ENCODE peak calls at places on chromosomes 1 and 21, in four cellular contexts. One of them, this sample, is unnamed.
A peak's percentile ranks its signal among the peaks of the same experiment; 100 is the strongest.

GRCh38 chr1:223319913-223320600 is 43.9 kb downstream of the SUSD4 start:
- DNase-seq in mammary epithelial cell: no peak
- DNase-seq in spleen: no peak
- DNase-seq in DND-41: no peak
- DNase-seq in this sample: no peak

GRCh38 chr1:236809133-236809532 is 14.0 kb downstream of the MTR start:
- DNase-seq in spleen: no peak
- DNase-seq in mammary epithelial cell: no peak
- DNase-seq in DND-41: no peak
- DNase-seq in this sample: no peak

GRCh38 chr1:10966233-10966632 is 46.2 kb upstream of the TARDBP start:
- DNase-seq in spleen: no peak
- DNase-seq in DND-41: no peak
- DNase-seq in mammary epithelial cell: no peak
- DNase-seq in this sample: no peak

GRCh38 chr1:212497553-212497952 is 64.8 kb downstream of the NENF start:
- DNase-seq in spleen: no peak
- DNase-seq in DND-41: no peak
- DNase-seq in mammary epithelial cell: no peak
- DNase-seq in this sample: no peak

GRCh38 chr1:61122389-61122788 is 40.0 kb downstream of the NFIA start:
- DNase-seq in spleen: no peak
- DNase-seq in mammary epithelial cell: no peak
- DNase-seq in DND-41: no peak
- DNase-seq in this sample: no peak

GRCh38 chr1:81111818-81112217 is 688.9 kb upstream of the ADGRL2 start:
- DNase-seq in spleen: no peak
- DNase-seq in DND-41: no peak
- DNase-seq in mammary epithelial cell: peak; percentile 54
- DNase-seq in this sample: no peak

GRCh38 chr1:104467590-104467989 is 717.9 kb downstream of the AMY1C start:
- DNase-seq in DND-41: no peak
- DNase-seq in spleen: no peak
- DNase-seq in mammary epithelial cell: no peak
- DNase-seq in this sample: no peak

GRCh38 chr1:153353226-153353947 is 4.3 kb upstream of the S100A9 start:
- DNase-seq in mammary epithelial cell: no peak
- DNase-seq in spleen: peak; percentile 62
- DNase-seq in DND-41: no peak
- DNase-seq in this sample: no peak

GRCh38 chr1:193569096-193569495 is 382.7 kb upstream of the B3GALT2 start:
- DNase-seq in spleen: no peak
- DNase-seq in DND-41: no peak
- DNase-seq in mammary epithelial cell: no peak
- DNase-seq in this sample: no peak

GRCh38 chr1:150895618-150896017 is 8.7 kb downstream of the CTXND2 start:
- DNase-seq in DND-41: no peak
- DNase-seq in mammary epithelial cell: peak; percentile 43
- DNase-seq in spleen: no peak
- DNase-seq in this sample: no peak

GRCh38 chr1:35591211-35591610 is 18.1 kb downstream of the TFAP2E start:
- DNase-seq in spleen: no peak
- DNase-seq in DND-41: no peak
- DNase-seq in mammary epithelial cell: no peak
- DNase-seq in this sample: no peak

GRCh38 chr1:210236840-210237409 is 4.3 kb downstream of the SERTAD4 start:
- DNase-seq in spleen: no peak
- DNase-seq in mammary epithelial cell: no peak
- DNase-seq in DND-41: no peak
- DNase-seq in this sample: no peak

GRCh38 chr1:113904292-113904673 is 316 bp downstream of the AP4B1 start:
- DNase-seq in mammary epithelial cell: no peak
- DNase-seq in spleen: no peak
- DNase-seq in DND-41: no peak
- DNase-seq in this sample: no peak

GRCh38 chr1:244089561-244089960 is 38.5 kb downstream of the ZBTB18 start:
- DNase-seq in spleen: no peak
- DNase-seq in mammary epithelial cell: no peak
- DNase-seq in DND-41: no peak
- DNase-seq in this sample: no peak

GRCh38 chr1:165182975-165183374 is 173.5 kb downstream of the LMX1A start:
- DNase-seq in DND-41: no peak
- DNase-seq in spleen: no peak
- DNase-seq in mammary epithelial cell: no peak
- DNase-seq in this sample: no peak

GRCh38 chr1:41023279-41023990 is 1.9 kb upstream of the SLFNL1 start:
- DNase-seq in mammary epithelial cell: no peak
- DNase-seq in DND-41: no peak
- DNase-seq in spleen: peak; percentile 48
- DNase-seq in this sample: no peak

GRCh38 chr1:34762474-34763141 is 3.1 kb downstream of the GJB4 start:
- DNase-seq in DND-41: no peak
- DNase-seq in spleen: no peak
- DNase-seq in mammary epithelial cell: peak; percentile 59
- DNase-seq in this sample: no peak

GRCh38 chr1:199867601-199868000 is 159.9 kb upstream of the NR5A2 start:
- DNase-seq in mammary epithelial cell: no peak
- DNase-seq in spleen: no peak
- DNase-seq in DND-41: no peak
- DNase-seq in this sample: no peak

GRCh38 chr21:34690041-34690792 is 21.4 kb downstream of the CLIC6 start:
- DNase-seq in mammary epithelial cell: peak; percentile 49
- DNase-seq in DND-41: no peak
- DNase-seq in spleen: no peak
- DNase-seq in this sample: no peak

GRCh38 chr1:243269461-243269801 is 13.6 kb downstream of the SDCCAG8 start:
- DNase-seq in DND-41: no peak
- DNase-seq in spleen: no peak
- DNase-seq in mammary epithelial cell: no peak
- DNase-seq in this sample: no peak

GRCh38 chr1:205532026-205532891 is 27.8 kb downstream of the CDK18 start:
- DNase-seq in mammary epithelial cell: no peak
- DNase-seq in spleen: peak; percentile 67
- DNase-seq in DND-41: no peak
- DNase-seq in this sample: no peak

GRCh38 chr1:91944087-91944486 is 5.1 kb upstream of the BRDT start:
- DNase-seq in DND-41: no peak
- DNase-seq in spleen: no peak
- DNase-seq in mammary epithelial cell: no peak
- DNase-seq in this sample: no peak

GRCh38 chr1:54227091-54227602 is 27.2 kb downstream of the MRPL37 start:
- DNase-seq in spleen: peak; percentile 64
- DNase-seq in DND-41: no peak
- DNase-seq in mammary epithelial cell: peak; percentile 7
- DNase-seq in this sample: no peak

GRCh38 chr1:54228638-54229079 is 28.7 kb downstream of the MRPL37 start:
- DNase-seq in DND-41: no peak
- DNase-seq in mammary epithelial cell: no peak
- DNase-seq in spleen: peak; percentile 64
- DNase-seq in this sample: no peak

GRCh38 chr1:54230507-54231339 is 30.8 kb downstream of the MRPL37 start:
- DNase-seq in spleen: peak; percentile 24
- DNase-seq in DND-41: no peak
- DNase-seq in mammary epithelial cell: no peak
- DNase-seq in this sample: peak; percentile 45

GRCh38 chr1:54227836-54228435 is 28.0 kb downstream of the MRPL37 start:
- DNase-seq in DND-41: no peak
- DNase-seq in spleen: peak; percentile 59
- DNase-seq in mammary epithelial cell: no peak
- DNase-seq in this sample: no peak

DNA sequence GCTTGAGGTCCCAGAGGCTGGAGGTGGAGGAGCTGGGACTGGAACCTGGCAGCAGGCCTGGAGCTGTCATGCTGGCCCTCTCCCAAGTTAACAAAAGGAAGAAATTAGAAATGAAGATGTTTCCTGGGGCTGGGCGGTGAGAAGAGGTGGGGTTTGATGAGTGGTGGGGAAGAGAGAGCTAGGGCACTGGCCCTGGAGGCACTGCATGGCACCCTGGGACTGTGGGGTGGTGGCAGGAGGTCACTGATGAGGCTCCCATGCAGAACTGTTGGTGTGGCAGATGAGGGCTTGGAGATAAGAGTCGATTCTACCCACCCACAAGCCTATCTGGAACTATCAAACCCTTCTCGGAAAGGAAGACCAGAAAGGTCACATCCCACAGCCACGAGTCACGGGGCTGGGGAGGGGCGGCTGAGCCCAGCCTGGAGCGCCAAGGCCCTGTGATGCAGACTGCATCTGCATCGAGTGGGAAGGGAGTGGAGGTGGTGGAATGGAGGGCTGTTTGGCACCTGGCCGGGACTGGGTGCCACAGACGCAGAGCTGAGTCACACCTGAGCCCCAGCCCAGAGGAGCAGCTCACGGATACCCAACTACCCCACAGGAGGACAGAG is 29.4 kb downstream of the MRPL37 start:
- DNase-seq in DND-41: peak; percentile 40
- DNase-seq in mammary epithelial cell: peak; percentile 39
- DNase-seq in spleen: peak; percentile 63
- DNase-seq in this sample: no peak
- H3K27ac ChIP-seq in DND-41: no peak overlapping the region
- H3K27ac ChIP-seq in mammary epithelial cell: no peak overlapping the region
- H3K27ac ChIP-seq in spleen: peak overlapping the region; percentile 6
- H3K27ac ChIP-seq in this sample: no peak overlapping the region

DNA sequence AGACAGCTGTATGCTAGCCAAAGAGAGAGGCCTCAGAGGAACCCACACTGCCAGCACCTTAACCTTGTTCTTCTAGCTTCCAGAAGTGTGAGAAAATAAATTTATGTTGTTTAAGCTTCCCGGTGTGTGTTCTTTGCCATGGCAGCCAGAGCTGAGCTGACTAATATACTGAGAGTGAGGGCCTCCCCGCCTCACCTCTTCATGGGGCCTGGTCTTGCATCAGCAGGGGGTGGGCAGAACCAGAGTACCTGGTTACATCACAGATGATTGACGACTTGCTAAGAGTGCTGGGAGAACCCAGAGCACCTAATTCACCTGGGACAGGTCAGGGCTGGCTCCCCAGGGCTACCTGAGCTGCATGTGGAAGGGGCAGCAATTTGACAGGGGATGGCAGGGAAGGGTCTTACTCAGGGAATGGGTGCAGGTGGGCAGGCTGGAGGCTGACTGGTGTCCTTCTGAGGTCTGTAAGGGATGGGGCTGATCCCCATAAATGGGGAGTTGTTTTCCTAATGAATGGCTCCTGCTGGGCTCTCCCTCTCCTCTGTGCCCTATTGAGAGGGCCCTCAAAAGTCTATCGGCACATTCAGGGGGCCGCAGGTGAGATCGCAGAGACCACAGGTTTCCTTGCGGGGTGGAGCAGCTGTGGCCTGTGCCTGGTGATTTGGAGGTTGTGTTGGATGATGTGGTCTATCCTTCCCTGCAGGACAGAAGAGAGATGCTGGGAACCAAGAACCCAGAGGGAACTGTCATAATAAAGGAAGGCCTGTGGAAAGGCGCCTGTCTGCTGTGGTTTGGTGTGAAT is 60.6 kb upstream of the ETV3 start:
- DNase-seq in DND-41: no peak
- DNase-seq in spleen: no peak
- DNase-seq in mammary epithelial cell: peak; percentile 72
- DNase-seq in this sample: no peak
- H3K27ac ChIP-seq in DND-41: no peak overlapping the region
- H3K27ac ChIP-seq in spleen: no peak overlapping the region
- H3K27ac ChIP-seq in mammary epithelial cell: no peak overlapping the region
- H3K27ac ChIP-seq in this sample: no peak overlapping the region

DNA sequence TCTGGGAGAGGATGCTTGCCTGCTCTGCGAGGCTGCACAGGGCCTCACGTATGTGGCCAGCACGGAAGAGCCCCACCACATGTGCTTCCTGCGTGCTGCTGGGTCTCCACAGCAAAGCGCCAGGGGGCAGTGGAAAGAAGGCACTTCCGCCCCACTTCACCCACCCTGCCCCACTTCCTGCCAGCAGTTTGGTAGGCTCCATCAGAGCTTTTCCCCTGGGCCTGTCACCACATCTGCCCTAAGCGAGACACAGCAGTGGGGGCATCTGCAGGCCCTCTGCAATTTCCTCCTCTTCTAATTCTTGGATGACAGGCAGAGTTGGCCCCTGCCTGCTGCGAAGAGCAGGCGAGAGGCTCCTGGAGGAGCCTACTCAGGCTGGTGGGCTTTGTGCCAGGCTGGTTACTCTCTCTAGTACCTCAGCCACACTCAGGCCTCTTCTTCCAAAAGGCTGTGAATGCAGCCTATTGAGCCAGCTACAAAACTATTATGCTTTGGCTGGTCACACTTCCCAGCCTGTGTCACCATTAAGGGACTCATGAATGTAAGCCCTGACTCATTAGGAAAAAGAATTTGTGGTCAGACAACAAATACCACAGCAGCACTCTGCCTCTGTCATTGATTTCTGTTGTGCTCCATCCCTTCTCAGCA is 25.0 kb downstream of the CD244 start:
- DNase-seq in spleen: peak; percentile 95
- DNase-seq in DND-41: peak; percentile 97
- DNase-seq in mammary epithelial cell: peak; percentile 21
- DNase-seq in this sample: peak; percentile 89
- H3K27ac ChIP-seq in spleen: peak overlapping the region; percentile 89
- H3K27ac ChIP-seq in DND-41: peak overlapping the region; percentile 98
- H3K27ac ChIP-seq in mammary epithelial cell: no peak overlapping the region
- H3K27ac ChIP-seq in this sample: peak overlapping the region; percentile 79

GRCh38 chr1:95197616-95198252 is 36.3 kb upstream of the RWDD3 start:
- DNase-seq in spleen: no peak
- DNase-seq in mammary epithelial cell: peak; percentile 78
- DNase-seq in DND-41: no peak
- DNase-seq in this sample: no peak
- H3K27ac ChIP-seq in spleen: no peak overlapping the region
- H3K27ac ChIP-seq in mammary epithelial cell: peak overlapping the region; percentile 24
- H3K27ac ChIP-seq in DND-41: no peak overlapping the region
- H3K27ac ChIP-seq in this sample: no peak overlapping the region

GRCh38 chr21:36508948-36509347 is 29.0 kb upstream of the CLDN14 start:
- DNase-seq in spleen: no peak
- DNase-seq in mammary epithelial cell: no peak
- DNase-seq in DND-41: no peak
- DNase-seq in this sample: no peak

GRCh38 chr21:36507397-36508018 is 27.6 kb upstream of the CLDN14 start:
- DNase-seq in spleen: no peak
- DNase-seq in DND-41: no peak
- DNase-seq in mammary epithelial cell: no peak
- DNase-seq in this sample: no peak

GRCh38 chr21:36509966-36510742 is 30.2 kb upstream of the CLDN14 start:
- DNase-seq in DND-41: no peak
- DNase-seq in spleen: no peak
- DNase-seq in mammary epithelial cell: peak; percentile 56
- DNase-seq in this sample: no peak

GRCh38 chr21:36504067-36505058 is 24.4 kb upstream of the CLDN14 start:
- DNase-seq in DND-41: peak; percentile 50
- DNase-seq in mammary epithelial cell: peak; percentile 11
- DNase-seq in spleen: no peak
- DNase-seq in this sample: peak; percentile 53

GRCh38 chr21:36506482-36506881 is 26.6 kb upstream of the CLDN14 start:
- DNase-seq in mammary epithelial cell: no peak
- DNase-seq in DND-41: no peak
- DNase-seq in spleen: no peak
- DNase-seq in this sample: no peak
- H3K27ac ChIP-seq in mammary epithelial cell: no peak overlapping the region
- H3K27ac ChIP-seq in DND-41: no peak overlapping the region
- H3K27ac ChIP-seq in spleen: no peak overlapping the region
- H3K27ac ChIP-seq in this sample: no peak overlapping the region

This sample was measured in CD4-positive, CD25-positive, alpha-beta regulatory T cell.